ENCODE peak calls at places on chromosomes 3 and 15, in ten cellular contexts. One of them, this sample, is unnamed.
A peak's percentile ranks its signal among the peaks of the same experiment; 100 is the strongest.

GRCh38 chr3:49500408-49501257 is 30.6 kb downstream of the DAG1 start:
- DNase-seq in activated CD8-positive, alpha-beta T cell treated with anti-CD3 and anti-CD28 coated beads for 36 hours: no peak
- DNase-seq in amniotic stem cell: peak; percentile 95
- DNase-seq in activated CD4-positive, alpha-beta T cell treated with anti-CD3 and anti-CD28 coated beads, Interleukin-2, amount 10 ng/mL, durations not matched to agents 24 days and 14 days: no peak
- DNase-seq in lung microvascular endothelial cell: peak; percentile 93
- DNase-seq in anterior cingulate cortex: peak; percentile 22
- DNase-seq in effector CD4-positive, alpha-beta T cell: no peak
- DNase-seq in amygdala: no peak
- DNase-seq in Jurkat, Clone E6-1: no peak
- DNase-seq in activated naive CD8-positive, alpha-beta T cell treated with anti-CD3 and anti-CD28 coated beads, Interleukin-2, amount 50 U/mL, for 16 hours: no peak
- DNase-seq in this sample: peak; percentile 77

GRCh38 chr15:37017031-37017625 is 83.2 kb downstream of the MEIS2 start:
- DNase-seq in activated CD8-positive, alpha-beta T cell treated with anti-CD3 and anti-CD28 coated beads for 36 hours: no peak
- DNase-seq in amniotic stem cell: no peak
- DNase-seq in activated CD4-positive, alpha-beta T cell treated with anti-CD3 and anti-CD28 coated beads, Interleukin-2, amount 10 ng/mL, durations not matched to agents 24 days and 14 days: no peak
- DNase-seq in lung microvascular endothelial cell: no peak
- DNase-seq in anterior cingulate cortex: no peak
- DNase-seq in effector CD4-positive, alpha-beta T cell: no peak
- DNase-seq in amygdala: no peak
- DNase-seq in Jurkat, Clone E6-1: no peak
- DNase-seq in activated naive CD8-positive, alpha-beta T cell treated with anti-CD3 and anti-CD28 coated beads, Interleukin-2, amount 50 U/mL, for 16 hours: no peak
- DNase-seq in this sample: no peak

GRCh38 chr3:195693428-195694216 is 27.2 kb upstream of the MUC20 start:
- DNase-seq in activated CD8-positive, alpha-beta T cell treated with anti-CD3 and anti-CD28 coated beads for 36 hours: no peak
- DNase-seq in amniotic stem cell: no peak
- DNase-seq in activated CD4-positive, alpha-beta T cell treated with anti-CD3 and anti-CD28 coated beads, Interleukin-2, amount 10 ng/mL, durations not matched to agents 24 days and 14 days: no peak
- DNase-seq in lung microvascular endothelial cell: no peak
- DNase-seq in anterior cingulate cortex: no peak
- DNase-seq in effector CD4-positive, alpha-beta T cell: no peak
- DNase-seq in amygdala: no peak
- DNase-seq in Jurkat, Clone E6-1: no peak
- DNase-seq in activated naive CD8-positive, alpha-beta T cell treated with anti-CD3 and anti-CD28 coated beads, Interleukin-2, amount 50 U/mL, for 16 hours: no peak
- DNase-seq in this sample: no peak

GRCh38 chr3:123295901-123296250 is 94.1 kb downstream of the SEC22A start:
- DNase-seq in activated CD8-positive, alpha-beta T cell treated with anti-CD3 and anti-CD28 coated beads for 36 hours: no peak
- DNase-seq in amniotic stem cell: no peak
- DNase-seq in activated CD4-positive, alpha-beta T cell treated with anti-CD3 and anti-CD28 coated beads, Interleukin-2, amount 10 ng/mL, durations not matched to agents 24 days and 14 days: no peak
- DNase-seq in lung microvascular endothelial cell: no peak
- DNase-seq in anterior cingulate cortex: no peak
- DNase-seq in effector CD4-positive, alpha-beta T cell: no peak
- DNase-seq in amygdala: no peak
- DNase-seq in Jurkat, Clone E6-1: no peak
- DNase-seq in activated naive CD8-positive, alpha-beta T cell treated with anti-CD3 and anti-CD28 coated beads, Interleukin-2, amount 50 U/mL, for 16 hours: no peak
- DNase-seq in this sample: no peak

GRCh38 chr3:73480187-73480672 is 144.5 kb downstream of the PDZRN3 start:
- DNase-seq in activated CD8-positive, alpha-beta T cell treated with anti-CD3 and anti-CD28 coated beads for 36 hours: no peak
- DNase-seq in amniotic stem cell: no peak
- DNase-seq in activated CD4-positive, alpha-beta T cell treated with anti-CD3 and anti-CD28 coated beads, Interleukin-2, amount 10 ng/mL, durations not matched to agents 24 days and 14 days: no peak
- DNase-seq in lung microvascular endothelial cell: no peak
- DNase-seq in anterior cingulate cortex: no peak
- DNase-seq in effector CD4-positive, alpha-beta T cell: no peak
- DNase-seq in amygdala: no peak
- DNase-seq in Jurkat, Clone E6-1: no peak
- DNase-seq in activated naive CD8-positive, alpha-beta T cell treated with anti-CD3 and anti-CD28 coated beads, Interleukin-2, amount 50 U/mL, for 16 hours: no peak
- DNase-seq in this sample: no peak

GRCh38 chr3:136297826-136298225 is 47.7 kb downstream of the PCCB start:
- DNase-seq in activated CD8-positive, alpha-beta T cell treated with anti-CD3 and anti-CD28 coated beads for 36 hours: no peak
- DNase-seq in amniotic stem cell: no peak
- DNase-seq in activated CD4-positive, alpha-beta T cell treated with anti-CD3 and anti-CD28 coated beads, Interleukin-2, amount 10 ng/mL, durations not matched to agents 24 days and 14 days: no peak
- DNase-seq in lung microvascular endothelial cell: no peak
- DNase-seq in anterior cingulate cortex: no peak
- DNase-seq in effector CD4-positive, alpha-beta T cell: no peak
- DNase-seq in amygdala: no peak
- DNase-seq in Jurkat, Clone E6-1: no peak
- DNase-seq in activated naive CD8-positive, alpha-beta T cell treated with anti-CD3 and anti-CD28 coated beads, Interleukin-2, amount 50 U/mL, for 16 hours: no peak
- DNase-seq in this sample: no peak

GRCh38 chr15:44009056-44009455 is 182.3 kb downstream of the WDR76 start:
- DNase-seq in activated CD8-positive, alpha-beta T cell treated with anti-CD3 and anti-CD28 coated beads for 36 hours: no peak
- DNase-seq in amniotic stem cell: no peak
- DNase-seq in activated CD4-positive, alpha-beta T cell treated with anti-CD3 and anti-CD28 coated beads, Interleukin-2, amount 10 ng/mL, durations not matched to agents 24 days and 14 days: no peak
- DNase-seq in lung microvascular endothelial cell: peak; percentile 34
- DNase-seq in anterior cingulate cortex: no peak
- DNase-seq in effector CD4-positive, alpha-beta T cell: no peak
- DNase-seq in amygdala: no peak
- DNase-seq in Jurkat, Clone E6-1: no peak
- DNase-seq in activated naive CD8-positive, alpha-beta T cell treated with anti-CD3 and anti-CD28 coated beads, Interleukin-2, amount 50 U/mL, for 16 hours: no peak
- DNase-seq in this sample: no peak

GRCh38 chr15:78060232-78060631 is 17.3 kb downstream of the TBC1D2B start:
- DNase-seq in activated CD8-positive, alpha-beta T cell treated with anti-CD3 and anti-CD28 coated beads for 36 hours: peak; percentile 36
- DNase-seq in amniotic stem cell: no peak
- DNase-seq in activated CD4-positive, alpha-beta T cell treated with anti-CD3 and anti-CD28 coated beads, Interleukin-2, amount 10 ng/mL, durations not matched to agents 24 days and 14 days: no peak
- DNase-seq in lung microvascular endothelial cell: no peak
- DNase-seq in anterior cingulate cortex: no peak
- DNase-seq in effector CD4-positive, alpha-beta T cell: no peak
- DNase-seq in amygdala: no peak
- DNase-seq in Jurkat, Clone E6-1: no peak
- DNase-seq in activated naive CD8-positive, alpha-beta T cell treated with anti-CD3 and anti-CD28 coated beads, Interleukin-2, amount 50 U/mL, for 16 hours: no peak
- DNase-seq in this sample: no peak

GRCh38 chr3:194327414-194328079 is 23.6 kb downstream of the CPN2 start:
- DNase-seq in activated CD8-positive, alpha-beta T cell treated with anti-CD3 and anti-CD28 coated beads for 36 hours: no peak
- DNase-seq in amniotic stem cell: no peak
- DNase-seq in activated CD4-positive, alpha-beta T cell treated with anti-CD3 and anti-CD28 coated beads, Interleukin-2, amount 10 ng/mL, durations not matched to agents 24 days and 14 days: peak; percentile 64
- DNase-seq in lung microvascular endothelial cell: no peak
- DNase-seq in anterior cingulate cortex: no peak
- DNase-seq in effector CD4-positive, alpha-beta T cell: no peak
- DNase-seq in amygdala: no peak
- DNase-seq in Jurkat, Clone E6-1: no peak
- DNase-seq in activated naive CD8-positive, alpha-beta T cell treated with anti-CD3 and anti-CD28 coated beads, Interleukin-2, amount 50 U/mL, for 16 hours: no peak
- DNase-seq in this sample: no peak

GRCh38 chr3:50194903-50195500 is 3.6 kb downstream of the GNAT1 start:
- DNase-seq in activated CD8-positive, alpha-beta T cell treated with anti-CD3 and anti-CD28 coated beads for 36 hours: peak; percentile 62
- DNase-seq in amniotic stem cell: no peak
- DNase-seq in activated CD4-positive, alpha-beta T cell treated with anti-CD3 and anti-CD28 coated beads, Interleukin-2, amount 10 ng/mL, durations not matched to agents 24 days and 14 days: no peak
- DNase-seq in lung microvascular endothelial cell: no peak
- DNase-seq in anterior cingulate cortex: no peak
- DNase-seq in effector CD4-positive, alpha-beta T cell: no peak
- DNase-seq in amygdala: no peak
- DNase-seq in Jurkat, Clone E6-1: peak; percentile 25
- DNase-seq in activated naive CD8-positive, alpha-beta T cell treated with anti-CD3 and anti-CD28 coated beads, Interleukin-2, amount 50 U/mL, for 16 hours: no peak
- DNase-seq in this sample: no peak

GRCh38 chr3:112739252-112739945 is 98.5 kb upstream of the CCDC80 start:
- DNase-seq in activated CD8-positive, alpha-beta T cell treated with anti-CD3 and anti-CD28 coated beads for 36 hours: no peak
- DNase-seq in amniotic stem cell: no peak
- DNase-seq in activated CD4-positive, alpha-beta T cell treated with anti-CD3 and anti-CD28 coated beads, Interleukin-2, amount 10 ng/mL, durations not matched to agents 24 days and 14 days: peak; percentile 69
- DNase-seq in lung microvascular endothelial cell: no peak
- DNase-seq in anterior cingulate cortex: no peak
- DNase-seq in effector CD4-positive, alpha-beta T cell: no peak
- DNase-seq in amygdala: no peak
- DNase-seq in Jurkat, Clone E6-1: no peak
- DNase-seq in activated naive CD8-positive, alpha-beta T cell treated with anti-CD3 and anti-CD28 coated beads, Interleukin-2, amount 50 U/mL, for 16 hours: no peak
- DNase-seq in this sample: no peak

GRCh38 chr3:123448503-123449091 is at the start of gene ADCY5:
- DNase-seq in activated CD8-positive, alpha-beta T cell treated with anti-CD3 and anti-CD28 coated beads for 36 hours: no peak
- DNase-seq in amniotic stem cell: no peak
- DNase-seq in activated CD4-positive, alpha-beta T cell treated with anti-CD3 and anti-CD28 coated beads, Interleukin-2, amount 10 ng/mL, durations not matched to agents 24 days and 14 days: peak; percentile 61
- DNase-seq in lung microvascular endothelial cell: peak; percentile 9
- DNase-seq in anterior cingulate cortex: no peak
- DNase-seq in effector CD4-positive, alpha-beta T cell: no peak
- DNase-seq in amygdala: no peak
- DNase-seq in Jurkat, Clone E6-1: no peak
- DNase-seq in activated naive CD8-positive, alpha-beta T cell treated with anti-CD3 and anti-CD28 coated beads, Interleukin-2, amount 50 U/mL, for 16 hours: no peak
- DNase-seq in this sample: no peak